ENCODE peak calls at places on chromosomes 1 and 21, in four cellular contexts. W, O, X and L are unnamed samples.

GRCh38 chr1:45640293-45640692 is 16.4 kb upstream of the CCDC17 start:
- DNase-seq in X (no peak), O (no peak), W (no peak), L (no peak)

GRCh38 chr1:91651671-91652071 is 151.0 kb downstream of the CDC7 start:
- DNase-seq in O (peak; percentile 82), W (no peak), X (no peak), L (no peak)

GRCh38 chr1:39159224-39160036 is 45.1 kb upstream of the MACF1 start:
- DNase-seq in O (no peak), W (no peak), X (peak; percentile 48), L (no peak)

GRCh38 chr1:240194120-240194519 is 102.4 kb downstream of the FMN2 start:
- DNase-seq in O (no peak), X (no peak), W (no peak), L (no peak)

GRCh38 chr1:42420911-42421585 is 34.8 kb downstream of the ZMYND12 start:
- DNase-seq in X (no peak), W (no peak), O (peak; percentile 63), L (no peak)

GRCh38 chr1:55382699-55383377 is 167.7 kb upstream of the USP24 start:
- DNase-seq in O (no peak), X (no peak), W (no peak), L (no peak)

GRCh38 chr1:27451346-27451745 is 38.6 kb downstream of the WASF2 start:
- DNase-seq in X (no peak), W (no peak), O (no peak), L (no peak)

GRCh38 chr1:63721531-63722189 is 52.2 kb upstream of the ROR1 start:
- DNase-seq in W (no peak), X (no peak), O (no peak), L (no peak)

GRCh38 chr21:46060596-46061061 is 37.3 kb upstream of the COL6A2 start:
- DNase-seq in X (peak; percentile 73), W (no peak), O (peak; percentile 75), L (peak; percentile 96)

GRCh38 chr1:207803678-207804077 is 51.8 kb downstream of the CD46 start:
- DNase-seq in X (no peak), W (no peak), O (no peak), L (no peak)

GRCh38 chr1:185284106-185284505 is 32.9 kb downstream of the IVNS1ABP start:
- DNase-seq in X (no peak), O (no peak), W (no peak), L (no peak)

GRCh38 chr1:187342495-187342894 is 513.7 kb downstream of the PLA2G4A start:
- DNase-seq in O (no peak), X (no peak), W (no peak), L (no peak)

GRCh38 chr21:45556645-45557601 is 14.7 kb upstream of the SLC19A1 start:
- DNase-seq in O (peak; percentile 45), X (peak; percentile 55), W (peak; percentile 66), L (no peak)

GRCh38 chr1:15668089-15668754 is 15.9 kb upstream of the PLEKHM2 start:
- DNase-seq in O (no peak), X (no peak), W (no peak), L (no peak)

GRCh38 chr21:29342394-29342957 is 43.8 kb downstream of the BACH1 start:
- DNase-seq in X (peak; percentile 62), W (peak; percentile 45), O (no peak), L (peak; percentile 69)

GRCh38 chr1:150528997-150529396 is 13.4 kb downstream of the FALEC start:
- DNase-seq in W (no peak), X (no peak), O (no peak), L (no peak)

GRCh38 chr1:204615881-204616280 is 69.7 kb downstream of the LRRN2 start:
- DNase-seq in X (no peak), O (no peak), W (no peak), L (no peak)

GRCh38 chr21:33390479-33390878 is 12.7 kb upstream of the IFNGR2 start:
- DNase-seq in W (no peak), O (no peak), X (no peak), L (no peak)

GRCh38 chr1:19533626-19534025 is 48.3 kb upstream of the CAPZB start:
- DNase-seq in O (no peak), X (no peak), W (peak; percentile 22), L (no peak)

GRCh38 chr1:168421399-168422004 is 122.3 kb downstream of the XCL2 start:
- DNase-seq in X (no peak), O (no peak), W (no peak), L (no peak)

GRCh38 chr1:6170742-6171201 is 9.3 kb downstream of the CHD5 start:
- DNase-seq in X (no peak), W (no peak), O (no peak), L (no peak)

GRCh38 chr1:8026153-8026975 is at the start of gene ERRFI1:
- DNase-seq in X (peak; percentile 97), W (peak; percentile 95), O (peak; percentile 97), L (no peak)

GRCh38 chr1:196444628-196445027 is 163.6 kb downstream of the KCNT2 start:
- DNase-seq in W (no peak), X (no peak), O (no peak), L (no peak)

GRCh38 chr21:44828362-44829056 is 10.6 kb upstream of the SUMO3 start:
- DNase-seq in X (no peak), O (no peak), W (no peak), L (no peak)

GRCh38 chr1:116873680-116874271 is 35.9 kb upstream of the PTGFRN start:
- DNase-seq in W (no peak), O (no peak), X (no peak), L (no peak)

GRCh38 chr1:24742090-24742938 is 2.9 kb upstream of the CLIC4 start:
- DNase-seq in O (no peak), W (no peak), X (peak; percentile 47), L (peak; percentile 33)

GRCh38 chr1:155220566-155220965 is 12.1 kb downstream of the MTX1 start:
- DNase-seq in O (no peak), W (no peak), X (no peak), L (no peak)

GRCh38 chr1:224433671-224434446 is 738 bp downstream of the WDR26 start:
- DNase-seq in X (peak; percentile 66), O (peak; percentile 69), W (peak; percentile 65), L (peak; percentile 11)

GRCh38 chr1:236502579-236502971 is 21.2 kb upstream of the LGALS8 start:
- DNase-seq in W (no peak), O (no peak), X (no peak), L (no peak)

GRCh38 chr1:168271636-168272035 is 9.0 kb upstream of the TBX19 start:
- DNase-seq in X (no peak), O (no peak), W (no peak), L (no peak)

GRCh38 chr1:23169727-23170335 is 1.2 kb upstream of the LUZP1 start:
- DNase-seq in O (peak; percentile 63), X (peak; percentile 75), W (no peak), L (peak; percentile 59)

GRCh38 chr1:47211796-47212269 is 20.2 kb downstream of the TAL1 start:
- DNase-seq in X (no peak), O (no peak), W (no peak), L (no peak)
- TF ChIP-seq POLR2A in X (no peak), O (no peak), W (no peak), L (no peak)

DNA sequence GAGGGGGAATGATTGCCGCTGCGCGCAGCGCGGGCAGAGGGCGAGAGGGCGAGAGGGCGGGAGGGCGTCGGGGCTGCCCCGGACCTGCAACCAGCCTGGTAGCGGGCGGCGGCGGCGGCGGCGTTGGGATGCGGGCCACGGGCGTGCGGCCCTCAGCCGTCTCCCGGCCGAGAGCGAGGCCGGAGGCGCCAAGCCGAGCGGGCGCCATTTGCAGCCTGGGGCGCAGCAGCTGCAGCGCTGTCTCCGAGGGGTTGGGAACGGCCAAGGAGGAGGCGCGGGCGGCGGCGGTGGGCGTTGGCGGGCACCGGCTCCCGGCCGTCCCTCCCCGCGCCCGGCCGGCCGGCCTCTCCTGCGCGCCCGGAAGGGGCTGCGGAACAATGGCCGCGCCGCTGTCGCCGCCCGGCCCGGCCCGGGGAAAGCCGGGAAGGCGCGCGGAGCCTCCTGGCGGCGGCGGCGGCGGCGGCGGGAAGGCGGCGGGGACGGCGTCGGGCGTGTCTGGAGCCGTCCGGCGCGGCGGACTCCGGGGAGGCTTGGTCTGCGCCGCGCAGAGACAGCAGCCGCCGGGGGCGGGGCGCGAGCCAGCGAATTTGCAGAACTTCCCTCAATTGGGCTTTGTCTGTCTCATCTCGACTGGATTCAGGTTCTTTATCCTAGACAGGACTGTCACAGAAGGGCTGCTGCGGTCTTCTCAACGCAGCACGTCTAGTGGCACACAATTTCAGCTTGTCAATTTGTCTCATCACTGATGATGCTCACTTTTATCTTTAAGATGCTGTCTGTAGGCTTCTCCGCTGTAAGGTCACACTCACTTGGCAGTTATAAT is 35.7 kb downstream of the ZBTB8B start:
- DNase-seq in X (peak; percentile 70), O (peak; percentile 67), W (peak; percentile 65), L (peak; percentile 77)
- TF ChIP-seq POLR2A in X (no peak), O (peak; percentile 10), W (peak; percentile 52), L (no peak)

DNA sequence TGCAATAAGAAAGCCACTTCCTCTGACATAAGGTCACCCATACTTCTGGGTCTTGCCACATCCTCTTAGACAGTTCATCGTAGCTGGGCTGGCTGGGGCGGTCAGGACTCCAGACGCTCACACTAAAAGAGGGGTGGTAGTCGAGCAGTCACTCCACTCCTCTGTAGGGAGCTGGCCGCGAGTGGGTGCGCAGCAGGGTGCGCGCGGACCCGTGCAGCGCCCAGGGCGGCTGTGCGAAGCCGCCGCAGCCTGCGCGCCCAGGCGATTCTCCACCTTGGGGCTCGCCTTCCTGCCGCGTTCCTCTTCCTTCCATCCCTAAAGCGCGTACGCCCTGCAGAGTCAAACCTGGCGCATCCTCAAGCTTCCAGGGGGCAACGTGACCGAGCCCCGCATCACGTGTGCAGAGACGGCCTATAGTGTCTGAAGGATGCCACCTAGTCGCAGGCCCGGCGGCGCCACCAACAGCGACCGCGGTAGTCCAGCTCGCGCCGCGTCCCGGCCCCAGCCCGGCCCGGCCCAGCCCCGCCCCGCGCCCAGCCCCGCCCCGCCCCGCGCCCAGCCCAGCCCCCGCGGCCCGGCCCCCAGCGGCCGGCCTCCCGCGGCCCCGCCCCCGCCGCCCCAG is 360 bp upstream of the PRDX6 start:
- DNase-seq in O (peak; percentile 90), W (peak; percentile 96), X (peak; percentile 95), L (peak; percentile 85)
- TF ChIP-seq POLR2A in O (peak; percentile 15), W (peak; percentile 74), X (peak; percentile 33), L (peak; percentile 88)

DNA sequence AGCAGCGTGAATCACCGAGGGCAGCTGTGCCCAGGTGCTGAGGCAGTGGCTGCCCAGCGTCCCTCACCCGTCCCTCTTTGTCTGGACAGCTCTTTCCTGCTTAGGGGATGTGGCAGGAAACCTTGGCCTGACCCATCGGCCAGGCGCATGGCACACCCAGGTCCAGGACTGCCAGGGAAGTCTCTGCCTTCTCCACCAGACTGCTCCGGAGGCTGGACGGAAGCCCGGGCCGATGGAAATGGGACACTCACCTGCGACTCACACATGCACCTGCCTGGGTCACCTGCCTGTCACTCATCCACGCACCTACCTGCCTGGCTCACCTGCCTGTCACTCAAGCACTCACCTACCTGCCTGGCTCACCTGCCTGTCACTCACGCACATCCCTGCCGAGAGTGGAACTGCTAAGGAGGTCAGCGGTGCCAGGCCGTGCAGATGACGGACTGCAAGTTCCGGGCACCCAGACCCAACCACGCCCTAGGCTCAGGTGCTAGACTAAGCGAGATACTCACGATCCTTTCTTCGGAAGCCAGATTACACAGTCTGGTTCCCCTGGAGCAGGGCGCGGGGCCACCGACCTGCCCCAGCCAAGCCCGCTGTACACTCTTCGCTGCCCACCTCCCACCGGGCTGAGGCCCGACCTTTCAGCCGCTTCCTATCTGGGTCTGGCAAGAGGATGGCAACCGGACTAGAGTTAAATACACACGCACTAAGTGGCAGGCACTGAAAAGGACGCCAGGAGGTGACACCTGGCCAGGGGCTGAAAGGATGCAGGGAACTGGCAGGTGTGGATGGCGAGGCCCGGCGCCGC is 1.1 kb downstream of the UBE2J2 start:
- DNase-seq in W (no peak), X (peak; percentile 87), O (peak; percentile 39), L (no peak)
- TF ChIP-seq POLR2A in W (no peak), X (peak; percentile 84), O (no peak), L (no peak)